ENCODE peak calls at places on chromosomes 6 and 20, in four cellular contexts. I is IMR-90, W is coronary artery, N is keratinocyte. A is an unnamed sample.

GRCh38 chr20:56899495-56899894 is 270.4 kb downstream of the TFAP2C start:
- DNase-seq in I (no peak), W (no peak), N (no peak), A (no peak)

GRCh38 chr6:79707621-79708020 is 76.5 kb downstream of the SH3BGRL2 start:
- DNase-seq in I (no peak), W (no peak), N (no peak), A (no peak)

GRCh38 chr6:2244261-2245102 is 923 bp downstream of the GMDS start:
- DNase-seq in I (no peak), W (no peak), N (no peak), A (no peak)

GRCh38 chr20:37516697-37517370 is 4.2 kb upstream of the NNAT start:
- DNase-seq in I (peak), W (no peak), N (no peak), A (no peak)

GRCh38 chr6:49155321-49155720 is 307.7 kb downstream of the MMUT start:
- DNase-seq in I (no peak), W (no peak), N (no peak), A (no peak)

GRCh38 chr20:48471734-48472408 is 355.9 kb downstream of the PREX1 start:
- DNase-seq in I (no peak), W (no peak), N (no peak), A (no peak)

GRCh38 chr6:166775180-166775922 is 148.3 kb upstream of the RPS6KA2 start:
- DNase-seq in I (peak), W (no peak), N (peak), A (no peak)

GRCh38 chr6:167709196-167709595 is 117.5 kb upstream of the AFDN start:
- DNase-seq in I (no peak), W (peak), N (no peak), A (no peak)

GRCh38 chr20:15857131-15857784 is 716.0 kb downstream of the KIF16B start:
- DNase-seq in I (no peak), W (no peak), N (no peak), A (no peak)

GRCh38 chr20:8406394-8406793 is 274.3 kb downstream of the PLCB1 start:
- DNase-seq in I (no peak), W (no peak), N (no peak), A (no peak)

GRCh38 chr20:45934046-45934586 is 367 bp upstream of the PCIF1 start:
- DNase-seq in I (peak), W (peak), N (no peak), A (no peak)

GRCh38 chr6:122289721-122290501 is 109.5 kb upstream of the HSF2 start:
- DNase-seq in I (peak), W (no peak), N (no peak), A (no peak)

GRCh38 chr6:1390071-1390804 is 862 bp downstream of the FOXF2 start:
- DNase-seq in I (peak), W (no peak), N (no peak), A (peak)

GRCh38 chr6:169986848-169987498 is 235.6 kb downstream of the ERMARD start:
- DNase-seq in I (no peak), W (no peak), N (no peak), A (no peak)

GRCh38 chr6:17276766-17277165 is 4.4 kb upstream of the RBM24 start:
- DNase-seq in I (peak), W (no peak), N (no peak), A (no peak)

GRCh38 chr20:48026981-48027592 is 241.8 kb upstream of the SULF2 start:
- DNase-seq in I (no peak), W (peak), N (no peak), A (no peak)

GRCh38 chr6:105550961-105551625 is 148.2 kb upstream of the PREP start:
- DNase-seq in I (peak), W (no peak), N (no peak), A (no peak)

GRCh38 chr20:16599257-16599656 is 26.0 kb upstream of the KIF16B start:
- DNase-seq in I (no peak), W (no peak), N (no peak), A (no peak)

GRCh38 chr6:76684881-76685280 is 612.4 kb upstream of the IMPG1 start:
- DNase-seq in I (peak), W (no peak), N (no peak), A (no peak)

GRCh38 chr20:3729378-3729777 is 3.1 kb upstream of the HSPA12B start:
- DNase-seq in I (no peak), W (no peak), N (no peak), A (no peak)

GRCh38 chr20:16020971-16021370 is 552.3 kb downstream of the KIF16B start:
- DNase-seq in I (peak), W (no peak), N (peak), A (peak)

GRCh38 chr6:116665464-116665863 is 3.1 kb downstream of the ZUP1 start:
- DNase-seq in I (no peak), W (no peak), N (no peak), A (no peak)

GRCh38 chr6:149317656-149318571 is at the start of gene TAB2:
- DNase-seq in I (no peak), W (no peak), N (no peak), A (no peak)

GRCh38 chr6:17439243-17439993 is 46.0 kb downstream of the CAP2 start:
- DNase-seq in I (no peak), W (no peak), N (no peak), A (no peak)

GRCh38 chr6:129032602-129033001 is 149.7 kb downstream of the LAMA2 start:
- DNase-seq in I (no peak), W (no peak), N (no peak), A (no peak)

GRCh38 chr6:146984251-146984924 is 219.8 kb upstream of the STXBP5 start:
- DNase-seq in I (peak), W (no peak), N (no peak), A (no peak)
- H3K27ac ChIP-seq in I (no peak), W (no peak), N (no peak), A (no peak)

DNA sequence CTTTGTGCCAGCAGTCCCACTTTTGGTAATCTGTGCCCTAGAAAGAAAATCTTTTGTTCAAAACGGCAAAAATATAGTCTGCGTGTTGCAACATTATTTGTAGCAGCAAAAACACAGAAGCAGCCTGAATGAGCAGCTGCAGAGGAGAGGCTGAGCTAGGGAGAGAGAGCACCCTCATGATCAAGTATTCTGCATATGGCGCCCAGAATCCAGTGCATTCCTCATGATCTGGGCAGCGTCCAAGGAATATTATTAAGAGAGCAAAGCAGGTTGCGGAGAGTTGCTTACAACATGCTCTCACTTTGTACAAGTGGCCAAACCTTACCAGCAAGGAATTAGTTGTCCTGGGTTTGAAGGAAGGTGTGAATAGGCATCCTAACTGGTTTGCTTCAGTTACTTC is 25.9 kb downstream of the KIZ start:
- DNase-seq in I (no peak), W (no peak), N (no peak), A (no peak)
- H3K27ac ChIP-seq in I (no peak), W (no peak), N (no peak), A (no peak)

GRCh38 chr6:138105446-138105845 is 1.8 kb downstream of the PERP start:
- DNase-seq in I (no peak), W (no peak), N (no peak), A (peak)

GRCh38 chr6:138106665-138107077 is 548 bp downstream of the PERP start:
- DNase-seq in I (no peak), W (no peak), N (no peak), A (no peak)

GRCh38 chr6:138107078-138107751 is at the start of gene PERP:
- DNase-seq in I (peak), W (no peak), N (no peak), A (no peak)

GRCh38 chr6:138104618-138105213 is 2.5 kb downstream of the PERP start:
- DNase-seq in I (no peak), W (no peak), N (no peak), A (no peak)

GRCh38 chr6:138105880-138106664 is 1.1 kb downstream of the PERP start:
- DNase-seq in I (peak), W (no peak), N (no peak), A (no peak)
- H3K27ac ChIP-seq in I (peak), W (no peak), N (peak), A (peak)

DNA sequence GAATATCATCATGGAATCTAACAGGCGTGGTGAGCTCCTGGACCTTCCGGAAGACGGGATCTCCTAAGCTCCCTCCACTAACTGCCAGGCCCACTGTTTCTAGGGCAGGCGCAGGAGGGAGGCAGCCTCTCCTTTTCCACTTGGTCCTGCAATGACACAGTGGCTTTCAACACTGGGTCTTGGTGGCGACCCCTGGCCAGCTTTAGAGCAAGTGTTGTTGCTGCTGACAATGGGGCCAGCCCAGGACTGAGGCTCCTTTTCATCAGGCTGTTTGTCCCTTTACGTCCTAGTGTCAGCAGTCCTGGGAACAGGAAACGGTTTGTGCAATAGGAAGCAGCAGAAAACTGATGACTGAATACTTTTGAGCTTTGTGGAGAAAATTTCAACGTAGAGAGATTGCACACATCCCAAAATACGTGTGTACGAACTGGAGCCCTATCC is 9.7 kb upstream of the QKI start:
- DNase-seq in I (no peak), W (no peak), N (no peak), A (no peak)
- H3K27ac ChIP-seq in I (no peak), W (peak), N (no peak), A (no peak)

GRCh38 chr6:7697820-7698623 is 27.9 kb upstream of the BMP6 start:
- DNase-seq in I (peak), W (no peak), N (no peak), A (peak)

GRCh38 chr6:7693827-7694226 is 32.1 kb upstream of the BMP6 start:
- DNase-seq in I (no peak), W (no peak), N (no peak), A (no peak)

GRCh38 chr6:7701212-7701834 is 24.6 kb upstream of the BMP6 start:
- DNase-seq in I (no peak), W (no peak), N (no peak), A (no peak)

GRCh38 chr6:7696061-7696460 is 29.8 kb upstream of the BMP6 start:
- DNase-seq in I (no peak), W (no peak), N (no peak), A (no peak)

GRCh38 chr6:7697432-7697819 is 28.5 kb upstream of the BMP6 start:
- DNase-seq in I (no peak), W (no peak), N (no peak), A (no peak)
- H3K27ac ChIP-seq in I (peak), W (no peak), N (no peak), A (peak)

GRCh38 chr20:62392077-62392418 is 5.1 kb downstream of the RPS21 start:
- DNase-seq in I (no peak), W (no peak), N (no peak), A (no peak)
- H3K27ac ChIP-seq in I (no peak), W (no peak), N (no peak), A (no peak)

GRCh38 chr20:1931830-1932229 is 36.6 kb downstream of the SIRPA start:
- DNase-seq in I (no peak), W (no peak), N (no peak), A (no peak)
- H3K27ac ChIP-seq in I (no peak), W (no peak), N (no peak), A (no peak)

GRCh38 chr20:6629564-6629963 is 137.9 kb upstream of the BMP2 start:
- DNase-seq in I (no peak), W (no peak), N (no peak), A (no peak)

GRCh38 chr20:6630494-6630893 is 137.0 kb upstream of the BMP2 start:
- DNase-seq in I (no peak), W (no peak), N (no peak), A (no peak)

GRCh38 chr20:6622041-6622440 is 145.4 kb upstream of the BMP2 start:
- DNase-seq in I (no peak), W (no peak), N (no peak), A (no peak)

GRCh38 chr20:6623989-6624388 is 143.5 kb upstream of the BMP2 start:
- DNase-seq in I (no peak), W (no peak), N (no peak), A (no peak)

GRCh38 chr20:6626805-6627204 is 140.7 kb upstream of the BMP2 start:
- DNase-seq in I (no peak), W (no peak), N (no peak), A (no peak)
- H3K27ac ChIP-seq in I (no peak), W (no peak), N (no peak), A (no peak)

DNA sequence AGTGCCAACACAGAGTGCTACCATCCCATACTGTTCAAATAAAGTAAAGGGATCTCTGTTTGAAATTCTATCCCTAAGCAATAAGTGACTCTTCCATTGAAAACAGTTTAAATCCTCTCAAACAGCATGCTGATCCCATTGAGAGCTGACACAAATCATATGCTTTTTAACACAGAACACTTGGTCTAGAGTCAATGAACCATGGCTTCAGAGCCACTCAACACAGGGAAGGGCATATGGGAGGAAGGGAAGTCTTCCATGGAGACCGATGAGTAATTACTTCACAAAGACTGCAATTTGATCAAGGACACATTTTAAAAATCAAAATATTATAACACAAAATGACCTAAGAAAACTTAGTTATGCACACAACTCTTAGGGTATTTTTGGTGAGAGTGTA is 1073.0 kb upstream of the MAP3K7 start:
- DNase-seq in I (no peak), W (no peak), N (no peak), A (no peak)
- H3K27ac ChIP-seq in I (no peak), W (no peak), N (no peak), A (no peak)

GRCh38 chr6:12548526-12548925 is 168.0 kb upstream of the PHACTR1 start:
- DNase-seq in I (peak), W (no peak), N (no peak), A (no peak)

GRCh38 chr6:12545141-12545540 is 171.4 kb upstream of the PHACTR1 start:
- DNase-seq in I (no peak), W (no peak), N (no peak), A (no peak)

GRCh38 chr6:12545837-12546658 is 170.5 kb upstream of the PHACTR1 start:
- DNase-seq in I (peak), W (no peak), N (peak), A (peak)

GRCh38 chr6:12543953-12544352 is 172.6 kb upstream of the PHACTR1 start:
- DNase-seq in I (no peak), W (no peak), N (no peak), A (no peak)

GRCh38 chr6:12546659-12546987 is 169.9 kb upstream of the PHACTR1 start:
- DNase-seq in I (no peak), W (no peak), N (no peak), A (no peak)
- H3K27ac ChIP-seq in I (no peak), W (no peak), N (no peak), A (no peak)